ENCODE peak calls at places on chromosomes 1 and 21, in nine cellular contexts. Q is mesendoderm; A is AG09309; W is fibroblast of lung; F is upper lobe of right lung; L is kidney epithelial cell; T is GM23338; Z is CD8-positive, alpha-beta T cell; E is fibroblast of the aortic adventitia. K is an unnamed sample.

GRCh38 chr1:183195146-183195571 is 9.1 kb downstream of the LAMC2 start:
- DNase-seq in Q (peak; percentile 51), A (no peak), W (peak; percentile 51), F (no peak), L (no peak), T (no peak), Z (no peak), E (no peak), K (no peak)

GRCh38 chr1:18636762-18637552 is 6.3 kb downstream of the PAX7 start:
- DNase-seq in Q (peak; percentile 68), A (no peak), W (no peak), F (no peak), L (no peak), T (peak; percentile 70), Z (no peak), E (no peak), K (no peak)

GRCh38 chr1:54287176-54287650 is 87.2 kb downstream of the MRPL37 start:
- DNase-seq in Q (peak; percentile 66), A (no peak), W (peak; percentile 77), F (peak; percentile 80), L (no peak), T (no peak), Z (peak; percentile 12), E (peak; percentile 51), K (peak; percentile 87)

GRCh38 chr21:27190601-27191000 is 223.7 kb upstream of the ADAMTS5 start:
- DNase-seq in Q (no peak), A (peak; percentile 65), W (peak; percentile 67), F (no peak), L (peak; percentile 56), T (no peak), Z (no peak), E (peak; percentile 78), K (peak; percentile 82)

GRCh38 chr1:210822897-210823296 is 311.1 kb downstream of the KCNH1 start:
- DNase-seq in Q (no peak), A (no peak), W (no peak), F (no peak), L (no peak), T (no peak), Z (no peak), E (no peak), K (peak; percentile 17)

GRCh38 chr1:175045519-175045918 is 22.1 kb upstream of the TNN start:
- DNase-seq in Q (no peak), A (no peak), W (no peak), F (no peak), L (no peak), T (no peak), Z (no peak), E (no peak), K (no peak)

GRCh38 chr1:32334864-32335618 is 992 bp downstream of the MARCKSL1 start:
- DNase-seq in Q (peak; percentile 37), A (no peak), W (peak; percentile 37), F (peak; percentile 77), L (no peak), T (peak; percentile 55), Z (peak; percentile 49), E (peak; percentile 26), K (no peak)

GRCh38 chr1:154481058-154481457 is 21.0 kb upstream of the TDRD10 start:
- DNase-seq in Q (peak; percentile 72), A (no peak), W (no peak), F (no peak), L (no peak), T (peak; percentile 47), Z (no peak), E (no peak), K (no peak)

GRCh38 chr1:96060621-96061020 is 661.0 kb upstream of the PTBP2 start:
- DNase-seq in Q (no peak), A (no peak), W (no peak), F (no peak), L (no peak), T (peak; percentile 26), Z (no peak), E (no peak), K (no peak)

GRCh38 chr1:33349081-33349759 is 28.3 kb upstream of the A3GALT2 start:
- DNase-seq in Q (no peak), A (no peak), W (peak; percentile 40), F (peak; percentile 87), L (no peak), T (peak; percentile 61), Z (peak; percentile 10), E (no peak), K (no peak)

GRCh38 chr1:206909883-206910318 is 11.8 kb downstream of the FCMR start:
- DNase-seq in Q (peak; percentile 34), A (no peak), W (no peak), F (no peak), L (no peak), T (peak; percentile 53), Z (no peak), E (no peak), K (no peak)
- H3K4me3 ChIP-seq in Q (peak overlapping the region; percentile 25), A (peak overlapping the region; percentile 45), W (peak overlapping the region; percentile 18), F (peak overlapping the region; percentile 55), L (peak overlapping the region; percentile 49), T (peak overlapping the region; percentile 79), Z (peak overlapping the region; percentile 26), E (peak overlapping the region; percentile 59), K (peak overlapping the region; percentile 31)

GRCh38 chr1:206557636-206558473 is 50.5 kb downstream of the RASSF5 start:
- DNase-seq in Q (no peak), A (no peak), W (no peak), F (no peak), L (no peak), T (no peak), Z (no peak), E (no peak), K (no peak)

GRCh38 chr1:206556748-206557635 is 49.7 kb downstream of the RASSF5 start:
- DNase-seq in Q (peak; percentile 66), A (no peak), W (peak; percentile 50), F (peak; percentile 96), L (no peak), T (peak; percentile 80), Z (peak; percentile 72), E (no peak), K (peak; percentile 23)

GRCh38 chr1:206559661-206559995 is 52.3 kb downstream of the RASSF5 start:
- DNase-seq in Q (no peak), A (no peak), W (no peak), F (no peak), L (no peak), T (no peak), Z (no peak), E (no peak), K (no peak)

GRCh38 chr1:206560021-206560716 is 52.1 kb downstream of the EIF2D start:
- DNase-seq in Q (no peak), A (no peak), W (no peak), F (no peak), L (no peak), T (no peak), Z (no peak), E (no peak), K (no peak)

DNA sequence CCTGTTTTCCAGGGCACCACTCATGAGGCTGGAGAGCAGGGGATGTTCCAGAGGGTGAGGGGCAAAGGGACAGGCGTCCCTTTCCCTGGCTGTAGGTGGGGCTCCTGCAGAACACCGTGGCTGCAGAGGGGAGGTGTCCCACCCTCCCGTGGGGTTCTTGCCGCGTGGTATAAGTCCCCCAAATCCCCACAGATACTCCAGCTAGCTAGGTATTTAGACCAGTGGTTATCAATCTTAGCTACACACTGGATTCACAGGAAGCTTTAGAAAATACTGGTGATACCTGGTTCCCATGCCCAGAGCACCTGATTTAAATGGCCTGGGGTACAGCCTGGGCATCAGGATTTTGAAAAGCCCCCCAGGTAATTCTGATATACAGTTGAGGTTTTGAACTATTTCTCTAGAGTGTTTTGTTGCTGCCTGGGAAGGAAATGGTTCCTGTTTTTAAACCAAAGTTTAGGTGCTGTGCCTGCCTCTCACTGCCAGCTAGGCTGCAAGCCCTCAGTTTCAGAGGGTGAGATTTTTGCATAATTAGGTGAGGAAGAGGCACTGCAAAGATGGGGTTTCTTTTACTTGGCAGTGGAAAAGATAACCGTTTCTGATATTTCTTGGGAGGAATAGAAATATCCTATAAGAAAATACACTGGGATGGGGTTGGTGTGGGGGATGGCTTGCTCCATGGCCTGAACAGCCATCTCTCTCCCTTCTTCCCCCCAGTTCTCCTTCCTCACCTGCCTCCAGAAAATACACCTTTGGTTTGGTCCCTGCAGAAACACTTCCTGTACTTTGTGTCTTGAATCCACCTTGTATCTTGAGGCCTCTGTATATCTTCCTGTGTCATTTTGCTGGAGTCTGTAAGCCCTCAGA is 51.7 kb downstream of the RASSF5 start:
- DNase-seq in Q (no peak), A (no peak), W (no peak), F (no peak), L (no peak), T (no peak), Z (no peak), E (no peak), K (no peak)
- H3K4me3 ChIP-seq in Q (no peak overlapping the region), A (no peak overlapping the region), W (no peak overlapping the region), F (peak overlapping the region; percentile 63), L (no peak overlapping the region), T (no peak overlapping the region), Z (peak overlapping the region; percentile 94), E (no peak overlapping the region), K (no peak overlapping the region)

GRCh38 chr21:34526236-34526617 is 14.2 kb upstream of the KCNE1 start:
- DNase-seq in Q (no peak), A (no peak), W (no peak), F (no peak), L (no peak), T (no peak), Z (no peak), E (no peak), K (no peak)

GRCh38 chr21:34524671-34525601 is 12.9 kb upstream of the KCNE1 start:
- DNase-seq in Q (peak; percentile 89), A (no peak), W (peak; percentile 85), F (no peak), L (no peak), T (peak; percentile 81), Z (no peak), E (peak; percentile 75), K (peak; percentile 68)

GRCh38 chr21:34530264-34530663 is 18.3 kb upstream of the KCNE1 start:
- DNase-seq in Q (no peak), A (no peak), W (peak; percentile 93), F (no peak), L (no peak), T (no peak), Z (no peak), E (peak; percentile 61), K (peak; percentile 89)

GRCh38 chr21:34528131-34528561 is 16.1 kb upstream of the KCNE1 start:
- DNase-seq in Q (no peak), A (no peak), W (peak; percentile 84), F (no peak), L (no peak), T (no peak), Z (no peak), E (peak; percentile 75), K (peak; percentile 20)

GRCh38 chr21:34526618-34527290 is 14.7 kb upstream of the KCNE1 start:
- DNase-seq in Q (peak; percentile 99), A (peak; percentile 100), W (peak; percentile 100), F (no peak), L (peak; percentile 100), T (peak; percentile 85), Z (no peak), E (peak; percentile 100), K (peak; percentile 100)
- H3K4me3 ChIP-seq in Q (no peak overlapping the region), A (peak overlapping the region; percentile 53), W (peak overlapping the region; percentile 88), F (peak overlapping the region; percentile 56), L (peak overlapping the region; percentile 32), T (peak overlapping the region; percentile 5), Z (no peak overlapping the region), E (peak overlapping the region; percentile 58), K (peak overlapping the region; percentile 60)

GRCh38 chr1:115977481-115978258 is 1.4 kb downstream of the SLC22A15 start:
- DNase-seq in Q (peak; percentile 31), A (peak; percentile 97), W (peak; percentile 29), F (peak; percentile 70), L (peak; percentile 56), T (peak; percentile 16), Z (no peak), E (peak; percentile 82), K (no peak)
- H3K4me3 ChIP-seq in Q (no peak overlapping the region), A (peak overlapping the region; percentile 73), W (peak overlapping the region; percentile 59), F (peak overlapping the region; percentile 62), L (peak overlapping the region; percentile 58), T (peak overlapping the region; percentile 63), Z (no peak overlapping the region), E (peak overlapping the region; percentile 69), K (no peak overlapping the region)

GRCh38 chr1:157134442-157134841 is 3.8 kb downstream of the ETV3 start:
- DNase-seq in Q (no peak), A (no peak), W (no peak), F (no peak), L (no peak), T (no peak), Z (no peak), E (no peak), K (no peak)
- H3K4me3 ChIP-seq in Q (no peak overlapping the region), A (no peak overlapping the region), W (no peak overlapping the region), F (no peak overlapping the region), L (no peak overlapping the region), T (no peak overlapping the region), Z (no peak overlapping the region), E (no peak overlapping the region), K (no peak overlapping the region)